ENCODE peak calls at places on chromosomes 4 and X, in eight cellular contexts. V is kidney tubule cell; Z is C1 segment of cervical spinal cord; E is GOT3; A is EH; X is coronary artery; L is GM13977; Q is stimulated activated CD4-positive, alpha-beta T cell treated with anti-CD3 and anti-CD28 coated beads, Interleukin-4, amount 100 ng/mL, for 24 hours. K is an unnamed sample.
A peak's percentile ranks its signal among the peaks of the same experiment; 100 is the strongest.

GRCh38 chrX:13965531-13965930 is 64.2 kb downstream of the GEMIN8 start:
- DNase-seq in A (no peak), E (no peak), Z (no peak), X (no peak), L (no peak), V (no peak), Q (no peak), K (no peak)

GRCh38 chr4:156607198-156607498 is 364.5 kb downstream of the PDGFC start:
- DNase-seq in V (peak; percentile 21), Q (no peak), E (no peak), A (no peak), L (no peak), X (no peak), Z (no peak), K (no peak)

GRCh38 chrX:72030431-72030830 is 101.3 kb downstream of the RTL5 start:
- DNase-seq in V (peak; percentile 6), L (no peak), E (no peak), Z (no peak), A (no peak), Q (no peak), X (no peak), K (no peak)

GRCh38 chr4:182671749-182672148 is 245.4 kb downstream of the DCTD start:
- DNase-seq in Z (no peak), V (no peak), Q (no peak), E (no peak), A (no peak), L (no peak), X (no peak), K (no peak)

GRCh38 chrX:68746988-68747387 is 81.8 kb upstream of the EFNB1 start:
- DNase-seq in Z (no peak), A (no peak), X (no peak), V (no peak), Q (no peak), E (no peak), L (no peak), K (no peak)

GRCh38 chrX:17860179-17860780 is 818 bp downstream of the RAI2 start:
- DNase-seq in Z (no peak), V (no peak), L (no peak), E (no peak), X (no peak), Q (no peak), A (no peak), K (no peak)

GRCh38 chrX:115561605-115562491 is 874 bp downstream of the PLS3 start:
- DNase-seq in L (peak; percentile 34), E (no peak), V (peak; percentile 50), X (peak; percentile 82), A (peak; percentile 60), Q (no peak), Z (no peak), K (peak; percentile 38)

GRCh38 chrX:33207056-33207455 is 4.3 kb downstream of the DMD start:
- DNase-seq in A (no peak), Z (no peak), X (no peak), Q (no peak), E (no peak), L (no peak), V (no peak), K (peak; percentile 54)

GRCh38 chrX:386768-387575 is at the start of gene PPP2R3B:
- DNase-seq in V (peak; percentile 98), Q (peak; percentile 99), X (peak; percentile 98), A (peak; percentile 99), L (peak; percentile 100), Z (no peak), E (no peak), K (peak; percentile 94)

GRCh38 chr4:101279377-101279871 is 67.9 kb downstream of the PPP3CA start:
- DNase-seq in A (peak; percentile 99), E (no peak), V (peak; percentile 53), Q (no peak), Z (no peak), X (no peak), L (no peak), K (peak; percentile 98)

GRCh38 chr4:76536381-76536689 is 101.3 kb downstream of the SHROOM3 start:
- DNase-seq in Z (no peak), V (no peak), E (no peak), A (no peak), Q (no peak), X (no peak), L (no peak), K (no peak)

GRCh38 chrX:45959567-45959966 is 585.7 kb downstream of the ZNF674 start:
- DNase-seq in V (no peak), E (no peak), Q (no peak), X (no peak), A (no peak), L (no peak), Z (no peak), K (no peak)

GRCh38 chr4:106414366-106414765 is 45.8 kb upstream of the GIMD1 start:
- DNase-seq in Q (no peak), X (no peak), L (no peak), V (peak; percentile 26), E (no peak), A (peak; percentile 1), Z (no peak), K (no peak)